ENCODE peak calls at places on chromosomes 2 and 18, in four cellular contexts. F is AG04450, E is retinal pigment epithelial cell, N is cardiac fibroblast. Q is an unnamed sample.

GRCh38 chr2:193836424-193836823 is 1641.7 kb upstream of the TMEFF2 start:
- DNase-seq in F (no peak), E (no peak), N (no peak), Q (no peak)

GRCh38 chr2:45944075-45944474 is 292.6 kb downstream of the PRKCE start:
- DNase-seq in F (peak; percentile 34), E (no peak), N (peak; percentile 66), Q (no peak)

GRCh38 chr2:154446324-154446723 is 252.2 kb upstream of the KCNJ3 start:
- DNase-seq in F (no peak), E (no peak), N (no peak), Q (no peak)

GRCh38 chr18:62450546-62451395 is 72.1 kb upstream of the ZCCHC2 start:
- DNase-seq in F (no peak), E (peak; percentile 87), N (peak; percentile 83), Q (peak; percentile 18)

GRCh38 chr2:135819211-135819610 is 17.8 kb downstream of the LCT start:
- DNase-seq in F (no peak), E (no peak), N (peak; percentile 24), Q (no peak)

GRCh38 chr18:2410688-2411087 is 160.6 kb downstream of the METTL4 start:
- DNase-seq in F (no peak), E (peak; percentile 86), N (no peak), Q (no peak)

GRCh38 chr2:71786291-71787107 is 333.1 kb downstream of the DYSF start:
- DNase-seq in F (no peak), E (no peak), N (no peak), Q (no peak)

GRCh38 chr2:113755690-113756063 is 765 bp downstream of the SLC35F5 start:
- DNase-seq in F (no peak), E (no peak), N (peak; percentile 8), Q (no peak)

GRCh38 chr2:142880275-142880674 is 2.8 kb downstream of the KYNU start:
- DNase-seq in F (no peak), E (no peak), N (peak; percentile 47), Q (no peak)

GRCh38 chr2:43218550-43219382 is 7.6 kb downstream of the ZFP36L2 start:
- DNase-seq in F (no peak), E (no peak), N (peak; percentile 30), Q (no peak)

GRCh38 chr2:175807031-175807873 is 194.8 kb downstream of the LNPK start:
- DNase-seq in F (no peak), E (no peak), N (peak; percentile 5), Q (no peak)

GRCh38 chr2:19787134-19787533 is 114.6 kb downstream of the TTC32 start:
- DNase-seq in F (no peak), E (no peak), N (no peak), Q (no peak)

GRCh38 chr2:106542730-106543359 is 55.7 kb downstream of the CD8B2 start:
- DNase-seq in F (no peak), E (peak; percentile 5), N (peak; percentile 57), Q (peak; percentile 0)
- TF ChIP-seq CTCF in F (peak; percentile 95), E (peak; percentile 92), N (peak; percentile 89), Q (peak; percentile 93)

GRCh38 chr2:233354971-233355574 is 779 bp downstream of the DGKD start:
- DNase-seq in F (no peak), E (no peak), N (peak; percentile 27), Q (no peak)

GRCh38 chr2:233352141-233352842 is 2.0 kb upstream of the DGKD start:
- DNase-seq in F (no peak), E (no peak), N (no peak), Q (no peak)

GRCh38 chr2:233353101-233353768 is 1.1 kb upstream of the DGKD start:
- DNase-seq in F (no peak), E (no peak), N (no peak), Q (no peak)

GRCh38 chr2:233354500-233354924 is 218 bp downstream of the DGKD start:
- DNase-seq in F (no peak), E (no peak), N (no peak), Q (no peak)

GRCh38 chr2:233353769-233354499 is at the start of gene DGKD:
- DNase-seq in F (no peak), E (no peak), N (peak; percentile 59), Q (peak; percentile 2)
- TF ChIP-seq CTCF in F (peak; percentile 9), E (peak; percentile 7), N (peak; percentile 14), Q (peak; percentile 21)

GRCh38 chr18:26654173-26655009 is 106.0 kb upstream of the KCTD1 start:
- DNase-seq in F (no peak), E (no peak), N (peak; percentile 8), Q (no peak)
- TF ChIP-seq CTCF in F (no peak), E (peak; percentile 27), N (no peak), Q (no peak)

DNA sequence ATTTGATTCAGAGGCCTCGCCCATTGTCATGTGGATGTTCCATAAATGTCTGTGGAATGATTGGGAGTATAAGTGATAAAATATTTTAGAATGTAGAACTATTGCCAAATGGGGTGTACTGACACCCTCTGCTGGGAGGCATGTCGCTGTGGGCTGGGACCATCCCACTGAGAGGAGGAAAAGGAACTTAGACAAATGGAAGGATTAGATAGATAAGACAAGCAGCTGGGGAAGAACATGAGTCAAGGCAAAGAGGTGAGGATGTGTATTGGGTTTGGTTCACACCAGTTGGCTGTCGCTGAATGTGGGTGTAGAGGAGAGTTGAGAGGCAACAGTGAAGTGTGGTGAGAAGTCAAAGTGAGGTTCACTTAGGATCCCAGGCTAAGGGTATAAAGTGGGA is 4.0 kb downstream of the C2orf74 start:
- DNase-seq in F (no peak), E (no peak), N (no peak), Q (no peak)
- TF ChIP-seq CTCF in F (no peak), E (no peak), N (no peak), Q (no peak)